ENCODE peak calls at places on chromosomes 11 and 22, in four cellular contexts. X is GM12891, I is K562, Z is GM12878. K is an unnamed sample.

GRCh38 chr22:45225732-45226560 is 14.7 kb downstream of the KIAA0930 start:
- DNase-seq in Z (no peak), I (no peak), X (no peak), K (peak; percentile 98)

GRCh38 chr11:40514124-40514523 is 945.3 kb downstream of the LRRC4C start:
- DNase-seq in Z (no peak), I (no peak), X (no peak), K (no peak)

GRCh38 chr11:20156280-20156875 is 3.9 kb downstream of the DBX1 start:
- DNase-seq in I (peak; percentile 9), X (no peak), Z (no peak), K (no peak)

GRCh38 chr11:44855138-44855849 is 95.4 kb downstream of the TP53I11 start:
- DNase-seq in X (no peak), Z (no peak), I (no peak), K (no peak)

GRCh38 chr11:914747-915493 is 4.3 kb upstream of the CHID1 start:
- DNase-seq in I (peak; percentile 52), X (no peak), Z (no peak), K (no peak)

GRCh38 chr22:28710889-28711285 is 30.7 kb downstream of the CHEK2 start:
- DNase-seq in Z (no peak), I (no peak), X (no peak), K (no peak)

GRCh38 chr22:35051791-35052190 is 14.2 kb upstream of the ISX start:
- DNase-seq in I (no peak), X (no peak), Z (no peak), K (no peak)

GRCh38 chr11:32435511-32435946 is at the start of gene WT1:
- DNase-seq in X (no peak), Z (no peak), I (peak; percentile 90), K (peak; percentile 77)

GRCh38 chr11:118648291-118648690 is 31.2 kb downstream of the TREH start:
- DNase-seq in I (no peak), X (no peak), Z (no peak), K (no peak)

GRCh38 chr11:2143652-2144548 is 4.7 kb upstream of the IGF2 start:
- DNase-seq in Z (no peak), I (no peak), X (no peak), K (no peak)

GRCh38 chr11:77793972-77794371 is 26.6 kb downstream of the RSF1 start:
- DNase-seq in Z (no peak), I (no peak), X (no peak), K (no peak)

GRCh38 chr11:120658071-120658423 is 146.5 kb downstream of the GRIK4 start:
- DNase-seq in I (no peak), X (no peak), Z (peak; percentile 40), K (no peak)

GRCh38 chr22:45844949-45845613 is 131.9 kb downstream of the WNT7B start:
- DNase-seq in Z (no peak), X (no peak), I (no peak), K (no peak)

GRCh38 chr11:12007769-12008737 is at the start of gene DKK3:
- DNase-seq in Z (no peak), X (no peak), I (no peak), K (no peak)
- TF ChIP-seq SPI1 in Z (no peak), X (no peak), I (no peak), K (no peak)

GRCh38 chr11:70506658-70506970 is 108.3 kb downstream of the CTTN start:
- DNase-seq in X (no peak), Z (no peak), I (no peak), K (no peak)
- TF ChIP-seq POLR2AphosphoS5 in X (no peak), Z (no peak), I (no peak), K (no peak)

DNA sequence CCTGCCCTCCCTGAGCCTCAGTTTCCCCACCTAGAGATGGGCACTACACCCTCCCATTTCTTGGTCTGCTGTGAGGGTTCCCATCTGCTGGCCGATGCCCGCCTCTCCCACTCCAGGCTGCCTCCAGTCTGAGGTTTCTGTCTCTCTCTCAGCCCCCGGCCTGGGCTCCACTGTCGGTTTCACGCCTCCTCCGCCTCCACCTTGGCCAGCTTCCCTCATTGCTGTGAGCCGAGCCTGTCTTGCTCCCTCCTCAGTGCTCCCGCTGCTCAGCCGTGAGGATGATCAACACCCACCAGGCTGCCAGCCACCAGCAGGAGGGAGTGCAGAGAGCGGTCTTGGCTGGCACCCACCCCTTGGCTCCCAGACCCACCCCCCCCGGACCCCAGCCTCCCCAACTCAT is 61.0 kb downstream of the CYTH4 start:
- DNase-seq in I (no peak), Z (no peak), X (no peak), K (no peak)
- TF ChIP-seq SPI1 in I (no peak), Z (no peak), X (no peak), K (no peak)

GRCh38 chr11:30605036-30605435 is 18.9 kb upstream of the MPPED2 start:
- DNase-seq in I (no peak), X (no peak), Z (no peak), K (no peak)

GRCh38 chr11:30608534-30608933 is 22.4 kb upstream of the MPPED2 start:
- DNase-seq in X (no peak), I (no peak), Z (no peak), K (no peak)

GRCh38 chr11:30603357-30603756 is 17.2 kb upstream of the MPPED2 start:
- DNase-seq in I (no peak), Z (no peak), X (no peak), K (no peak)
- TF ChIP-seq POLR2AphosphoS5 in I (no peak), Z (no peak), X (no peak), K (no peak)

GRCh38 chr11:8910662-8911039 is 338 bp upstream of the AKIP1 start:
- DNase-seq in I (no peak), X (no peak), Z (no peak), K (no peak)
- TF ChIP-seq SPI1 in I (no peak), X (no peak), Z (no peak), K (no peak)

DNA sequence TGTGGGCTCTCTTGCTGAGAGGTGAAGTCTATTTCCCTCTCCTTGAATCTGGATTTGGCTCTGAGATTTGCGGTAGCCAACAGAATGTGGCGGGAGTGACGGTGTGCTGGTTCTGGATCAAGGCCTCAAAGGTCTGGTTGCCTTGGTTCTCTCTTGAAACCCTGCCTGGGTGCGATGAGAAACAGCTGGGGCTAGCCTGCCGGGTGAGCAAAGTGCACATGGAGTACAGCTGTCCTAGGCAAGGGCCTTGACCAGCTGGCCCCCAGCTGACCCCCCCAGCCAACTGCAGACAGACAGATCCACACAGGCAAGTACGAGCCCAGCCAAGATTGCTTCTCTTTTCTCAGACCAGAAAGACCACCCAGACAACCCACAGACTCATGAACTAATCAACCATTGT is 10.8 kb downstream of the SUN2 start:
- DNase-seq in Z (no peak), X (no peak), I (no peak), K (no peak)
- TF ChIP-seq POLR2AphosphoS5 in Z (no peak), X (no peak), I (no peak), K (no peak)

GRCh38 chr11:9722023-9722422 is 58.1 kb downstream of the SWAP70 start:
- DNase-seq in Z (no peak), X (no peak), I (no peak), K (no peak)

GRCh38 chr11:9728058-9728457 is 64.2 kb downstream of the SWAP70 start:
- DNase-seq in I (no peak), X (no peak), Z (no peak), K (no peak)

GRCh38 chr11:9731256-9731655 is 67.4 kb downstream of the SWAP70 start:
- DNase-seq in Z (no peak), X (no peak), I (no peak), K (no peak)

GRCh38 chr11:9722893-9723292 is 59.0 kb downstream of the SWAP70 start:
- DNase-seq in X (no peak), I (no peak), Z (no peak), K (no peak)

GRCh38 chr11:9726313-9727022 is 62.6 kb downstream of the SWAP70 start:
- DNase-seq in Z (no peak), I (no peak), X (no peak), K (no peak)
- TF ChIP-seq SPI1 in Z (peak; percentile 11), I (no peak), X (no peak), K (no peak)

DNA sequence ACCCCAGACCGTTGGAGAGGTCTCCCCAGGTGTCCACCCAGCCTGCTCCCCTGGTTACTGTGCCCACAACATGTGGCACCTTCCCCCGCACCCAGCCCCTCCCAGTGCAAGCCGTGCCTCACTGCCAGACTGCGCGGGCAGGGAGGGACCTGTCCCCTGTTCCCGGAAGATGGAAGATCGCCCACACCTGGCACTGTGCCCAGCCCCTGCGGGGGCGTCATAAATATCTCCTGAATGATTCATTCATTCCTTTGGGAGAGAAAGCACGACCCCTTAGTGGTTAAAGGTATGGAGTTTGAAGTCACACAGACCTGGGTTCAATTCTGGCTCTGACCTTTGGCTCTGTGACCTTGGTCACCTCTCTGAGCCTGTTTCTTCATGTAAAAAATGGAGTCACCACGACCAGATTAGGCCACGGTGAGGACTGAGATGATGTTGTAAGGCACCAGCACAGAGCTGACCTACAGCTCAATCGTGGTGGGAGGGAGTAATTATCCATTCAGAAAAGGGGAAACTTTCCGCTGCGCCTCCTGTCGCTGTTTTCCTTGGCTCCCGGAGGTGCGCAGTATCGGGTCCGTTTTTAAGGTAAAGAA is 497 bp upstream of the SYT12 start:
- DNase-seq in X (no peak), Z (no peak), I (no peak), K (no peak)
- TF ChIP-seq POLR2AphosphoS5 in X (no peak), Z (no peak), I (no peak), K (no peak)

GRCh38 chr22:43704051-43704450 is 108.1 kb downstream of the EFCAB6 start:
- DNase-seq in Z (no peak), X (no peak), I (no peak), K (no peak)

GRCh38 chr22:43706558-43707328 is 105.4 kb downstream of the EFCAB6 start:
- DNase-seq in X (no peak), I (no peak), Z (no peak), K (no peak)

GRCh38 chr22:43711681-43712080 is 100.4 kb downstream of the EFCAB6 start:
- DNase-seq in Z (no peak), I (no peak), X (no peak), K (no peak)

GRCh38 chr22:43706151-43706550 is 106.0 kb downstream of the EFCAB6 start:
- DNase-seq in I (no peak), Z (no peak), X (no peak), K (no peak)

DNA sequence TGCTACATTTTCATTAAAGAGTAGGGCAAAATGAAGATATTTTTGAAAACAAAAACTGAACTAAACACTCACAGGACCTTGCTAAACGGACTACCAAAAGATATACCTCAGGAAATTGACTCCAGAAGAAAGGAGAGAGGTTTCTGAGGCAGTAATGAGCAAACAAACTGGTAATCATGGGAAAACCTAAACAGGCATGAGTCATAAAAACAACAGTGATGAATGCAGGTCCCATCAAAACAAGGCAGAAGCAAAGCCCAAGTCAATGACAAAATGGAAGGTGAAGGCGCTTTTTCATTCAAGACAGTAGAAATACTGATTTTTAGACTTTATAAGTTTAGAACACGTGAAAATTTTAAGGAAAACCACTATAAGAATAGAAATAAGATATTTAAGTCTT is 104.5 kb downstream of the EFCAB6 start:
- DNase-seq in I (no peak), X (no peak), Z (no peak), K (no peak)
- TF ChIP-seq SPI1 in I (no peak), X (no peak), Z (no peak), K (no peak)

DNA sequence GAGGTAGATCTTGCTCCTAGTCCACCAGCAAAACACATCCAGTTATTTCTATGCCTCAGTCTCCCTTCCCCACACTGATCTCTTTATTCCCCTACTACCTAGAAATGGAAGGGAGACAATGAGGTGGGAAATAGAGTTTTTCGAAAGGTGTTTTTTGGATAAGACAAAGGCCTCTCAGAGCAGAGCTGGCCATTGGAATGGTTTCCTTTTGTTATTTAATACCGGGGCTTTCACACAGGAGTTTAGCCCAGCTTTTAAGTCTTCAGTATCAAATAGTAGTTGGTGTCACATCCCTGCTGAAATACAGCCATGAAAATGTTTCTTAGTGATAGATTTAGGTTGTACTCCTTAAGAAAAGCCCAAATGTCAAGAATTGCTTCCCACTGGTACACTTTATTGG is 65.4 kb upstream of the B3GAT1 start:
- DNase-seq in I (no peak), X (no peak), Z (no peak), K (no peak)
- TF ChIP-seq POLR2AphosphoS5 in I (no peak), X (no peak), Z (no peak), K (no peak)

K was measured in HL-60.